ENCODE peak calls at places on chromosome 4, in five cellular contexts. One of them, this sample, is unnamed.
A peak's percentile ranks its signal among the peaks of the same experiment; 100 is the strongest.

GRCh38 chr4:39808231-39808749 is 110.4 kb downstream of the UBE2K start:
- DNase-seq in Ammon's horn: no peak
- DNase-seq in stomach: no peak
- DNase-seq in mesenteric fat pad: peak; percentile 3
- DNase-seq in hepatocyte: no peak
- DNase-seq in this sample: no peak

GRCh38 chr4:828641-829271 is 2.8 kb upstream of the CPLX1 start:
- DNase-seq in Ammon's horn: no peak
- DNase-seq in stomach: peak; percentile 57
- DNase-seq in mesenteric fat pad: no peak
- DNase-seq in hepatocyte: no peak
- DNase-seq in this sample: peak; percentile 21

GRCh38 chr4:140928880-140929279 is 172.7 kb upstream of the TBC1D9 start:
- DNase-seq in Ammon's horn: peak; percentile 36
- DNase-seq in stomach: no peak
- DNase-seq in mesenteric fat pad: no peak
- DNase-seq in hepatocyte: no peak
- DNase-seq in this sample: no peak

GRCh38 chr4:101806914-101807313 is 16.4 kb downstream of the BANK1 start:
- DNase-seq in Ammon's horn: no peak
- DNase-seq in stomach: no peak
- DNase-seq in mesenteric fat pad: no peak
- DNase-seq in hepatocyte: no peak
- DNase-seq in this sample: no peak

GRCh38 chr4:123995939-123996338 is 599.3 kb downstream of the SPRY1 start:
- DNase-seq in Ammon's horn: no peak
- DNase-seq in stomach: no peak
- DNase-seq in mesenteric fat pad: no peak
- DNase-seq in hepatocyte: no peak
- DNase-seq in this sample: no peak

GRCh38 chr4:60579335-60579734 is 620.8 kb upstream of the ADGRL3 start:
- DNase-seq in Ammon's horn: no peak
- DNase-seq in stomach: no peak
- DNase-seq in mesenteric fat pad: no peak
- DNase-seq in hepatocyte: no peak
- DNase-seq in this sample: no peak

GRCh38 chr4:41256131-41256739 is 493 bp upstream of the UCHL1 start:
- DNase-seq in Ammon's horn: peak; percentile 35
- DNase-seq in stomach: no peak
- DNase-seq in mesenteric fat pad: no peak
- DNase-seq in hepatocyte: no peak
- DNase-seq in this sample: no peak

GRCh38 chr4:53520114-53520513 is 71.2 kb downstream of the LNX1 start:
- DNase-seq in Ammon's horn: no peak
- DNase-seq in stomach: no peak
- DNase-seq in mesenteric fat pad: no peak
- DNase-seq in hepatocyte: no peak
- DNase-seq in this sample: no peak